ENCODE peak calls at places on chromosomes 16 and 17, in ten cellular contexts. G is spleen, B is psoas muscle, H is Caco-2, R is heart right ventricle, Q is MM.1S, W is mucosa of descending colon, C is foreskin keratinocyte, V is ascending aorta, M is right lobe of liver. S is an unnamed sample. For H3K4me1, the result is how much of the 10 kb centered on the place peaks cover.

GRCh38 chr17:63772801-63773271 is 561 bp downstream of the CCDC47 start:
- DNase-seq in G (no peak), B (no peak), H (no peak), R (no peak), Q (peak), W (peak), C (peak), V (no peak), M (no peak), S (no peak)

GRCh38 chr16:1526608-1527555 is 6.6 kb upstream of the TMEM204 start:
- DNase-seq in G (no peak), B (no peak), H (no peak), R (peak), Q (peak), W (no peak), C (no peak), V (no peak), M (no peak), S (no peak)

GRCh38 chr17:49035470-49036269 is 38.5 kb downstream of the IGF2BP1 start:
- DNase-seq in G (no peak), B (peak), H (peak), R (peak), Q (peak), W (peak), C (no peak), V (no peak), M (peak), S (no peak)

GRCh38 chr16:50526249-50526648 is 21.9 kb upstream of the NKD1 start:
- DNase-seq in G (peak), B (no peak), H (no peak), R (no peak), Q (no peak), W (no peak), C (no peak), V (peak), M (peak), S (no peak)

GRCh38 chr16:29765167-29766032 is 12.7 kb upstream of the ZG16 start:
- DNase-seq in G (no peak), B (no peak), H (peak), R (no peak), Q (no peak), W (peak), C (no peak), V (no peak), M (peak), S (peak)

GRCh38 chr16:70430667-70431536 is 8.0 kb downstream of the ST3GAL2 start:
- DNase-seq in G (peak), B (no peak), H (peak), R (no peak), Q (peak), W (peak), C (no peak), V (no peak), M (no peak), S (no peak)

GRCh38 chr17:58415371-58416055 is 1.8 kb downstream of the RNF43 start:
- DNase-seq in G (no peak), B (no peak), H (peak), R (peak), Q (no peak), W (peak), C (peak), V (no peak), M (peak), S (peak)

GRCh38 chr17:47836601-47837000 is 4.5 kb downstream of the SCRN2 start:
- DNase-seq in G (no peak), B (no peak), H (no peak), R (no peak), Q (no peak), W (no peak), C (no peak), V (no peak), M (no peak), S (no peak)

GRCh38 chr17:41498276-41498675 is 7.1 kb downstream of the KRT13 start:
- DNase-seq in G (no peak), B (no peak), H (no peak), R (no peak), Q (no peak), W (no peak), C (peak), V (no peak), M (no peak), S (no peak)

GRCh38 chr16:2592786-2593185 is 55.0 kb downstream of the PDPK1 start:
- DNase-seq in G (peak), B (peak), H (no peak), R (no peak), Q (no peak), W (no peak), C (no peak), V (no peak), M (no peak), S (no peak)

GRCh38 chr17:82400830-82401229 is 17.3 kb upstream of the HEXD start:
- DNase-seq in G (peak), B (no peak), H (no peak), R (peak), Q (peak), W (peak), C (no peak), V (no peak), M (no peak), S (no peak)

GRCh38 chr17:32486701-32487459 is at the start of gene CDK5R1:
- DNase-seq in G (peak), B (peak), H (peak), R (peak), Q (peak), W (peak), C (no peak), V (no peak), M (peak), S (peak)

GRCh38 chr17:60535382-60536279 is 9.6 kb upstream of the APPBP2 start:
- DNase-seq in G (no peak), B (no peak), H (no peak), R (no peak), Q (no peak), W (no peak), C (no peak), V (no peak), M (no peak), S (no peak)

GRCh38 chr16:8537691-8538342 is 52.5 kb downstream of the TMEM114 start:
- DNase-seq in G (no peak), B (no peak), H (no peak), R (no peak), Q (no peak), W (peak), C (no peak), V (no peak), M (no peak), S (no peak)

GRCh38 chr17:79803997-79804855 is 7.3 kb upstream of the CBX8 start:
- DNase-seq in G (no peak), B (no peak), H (peak), R (no peak), Q (no peak), W (no peak), C (no peak), V (no peak), M (no peak), S (no peak)

GRCh38 chr17:71792966-71793365 is 327.9 kb upstream of the SOX9 start:
- DNase-seq in G (no peak), B (no peak), H (no peak), R (no peak), Q (no peak), W (no peak), C (peak), V (no peak), M (no peak), S (no peak)

GRCh38 chr17:71099003-71099710 is 929.8 kb downstream of the KCNJ2 start:
- DNase-seq in G (no peak), B (no peak), H (no peak), R (no peak), Q (no peak), W (no peak), C (no peak), V (no peak), M (no peak), S (no peak)

GRCh38 chr17:83203073-83203471 is 123.7 kb downstream of the METRNL start:
- DNase-seq in G (peak), B (peak), H (no peak), R (peak), Q (no peak), W (peak), C (no peak), V (peak), M (peak), S (peak)

GRCh38 chr17:58532555-58532951 is 18.1 kb upstream of the MTMR4 start:
- DNase-seq in G (no peak), B (no peak), H (no peak), R (no peak), Q (no peak), W (no peak), C (no peak), V (no peak), M (no peak), S (no peak)

GRCh38 chr17:73538445-73538844 is 105.8 kb downstream of the SDK2 start:
- DNase-seq in G (no peak), B (no peak), H (no peak), R (no peak), Q (no peak), W (no peak), C (no peak), V (no peak), M (no peak), S (no peak)

GRCh38 chr17:34163681-34164080 is 91.4 kb upstream of the CCL2 start:
- DNase-seq in G (no peak), B (no peak), H (peak), R (no peak), Q (peak), W (no peak), C (no peak), V (no peak), M (no peak), S (no peak)

GRCh38 chr17:50539762-50540440 is 7.1 kb upstream of the SPATA20 start:
- DNase-seq in G (no peak), B (no peak), H (peak), R (no peak), Q (no peak), W (peak), C (peak), V (no peak), M (no peak), S (no peak)

GRCh38 chr17:40433551-40434384 is 9.5 kb upstream of the IGFBP4 start:
- DNase-seq in G (peak), B (no peak), H (peak), R (no peak), Q (no peak), W (no peak), C (no peak), V (peak), M (peak), S (no peak)
- H3K4me1 ChIP-seq in G (under half), B (under half), H (under half), R (under half), Q (under half), W (under half), C (under half), V (under half), M (under half), S (under half)

DNA sequence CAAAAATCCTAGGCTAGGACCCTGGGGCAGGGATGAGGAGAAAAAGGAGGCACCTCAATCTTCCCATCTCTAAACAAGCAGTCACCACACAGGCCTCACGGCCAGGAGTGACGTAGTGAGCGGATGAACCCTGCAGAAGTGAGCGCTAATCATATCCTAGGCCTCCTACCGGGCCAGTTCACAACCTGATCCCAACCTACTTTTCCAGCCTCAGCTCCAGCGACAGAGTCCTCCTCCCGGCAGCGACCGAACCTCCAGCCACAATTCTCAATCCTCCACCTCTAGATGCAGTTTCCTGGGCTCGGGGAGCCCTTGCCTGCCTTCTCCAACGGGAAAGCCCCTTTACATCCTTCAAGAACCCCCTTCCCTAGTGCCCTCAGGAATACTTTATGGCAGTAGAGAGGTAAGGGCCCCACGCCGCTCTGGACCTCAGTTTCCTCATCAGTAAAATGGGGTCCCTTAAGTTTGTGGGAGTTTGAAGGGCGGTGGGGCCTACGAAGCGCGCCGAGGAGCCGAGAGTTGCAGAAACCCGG is 1.4 kb downstream of the ZNF668 start:
- DNase-seq in G (no peak), B (peak), H (no peak), R (no peak), Q (peak), W (no peak), C (peak), V (peak), M (no peak), S (no peak)
- TF ChIP-seq CTCF in G (no peak), B (no peak), H (no peak), R (no peak), Q (no peak), W (no peak), C (no peak), V (no peak), M (no peak), S (no peak)

DNA sequence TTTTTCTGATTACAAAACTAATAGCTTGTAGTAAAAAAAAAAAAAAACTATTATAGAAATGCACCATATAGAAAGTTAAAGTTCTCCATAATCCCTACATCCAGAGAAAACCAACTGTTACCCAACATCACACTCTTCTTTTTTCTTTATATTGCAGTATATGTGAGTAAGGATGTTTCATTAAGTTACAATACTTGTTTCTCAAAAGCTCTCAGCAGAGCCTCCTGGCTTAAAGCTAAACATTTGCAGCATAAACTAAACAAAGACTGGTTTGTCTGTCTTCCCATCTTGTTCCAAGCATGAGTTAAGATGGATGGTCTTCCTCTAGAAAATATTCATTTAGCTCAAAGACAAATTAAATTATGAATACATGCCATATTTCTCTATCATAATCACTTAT is 25.2 kb downstream of the GRB2 start:
- DNase-seq in G (no peak), B (no peak), H (no peak), R (no peak), Q (no peak), W (no peak), C (no peak), V (no peak), M (no peak), S (no peak)
- H3K4me1 ChIP-seq in G (half or more), B (under half), H (under half), R (under half), Q (under half), W (under half), C (under half), V (under half), M (under half), S (under half)

DNA sequence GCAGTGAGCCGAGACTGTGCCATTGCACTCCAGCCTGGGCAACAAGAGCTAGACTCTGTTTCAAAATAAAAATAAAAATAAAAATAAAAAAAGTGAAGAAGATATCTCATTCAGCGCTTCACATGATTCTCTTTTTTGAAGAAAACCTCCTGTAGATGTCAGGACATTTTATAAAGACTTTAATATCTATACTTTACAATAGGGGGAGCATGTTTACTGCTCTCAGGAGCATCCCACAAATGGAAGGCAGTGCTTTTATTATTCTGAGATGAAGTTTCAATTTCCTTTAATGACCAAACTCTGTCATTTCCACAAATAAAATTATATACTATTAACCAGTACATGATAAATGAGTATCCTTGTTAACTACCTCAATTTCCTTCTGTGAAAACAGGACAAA is 118.7 kb upstream of the MYOCD start:
- DNase-seq in G (no peak), B (no peak), H (no peak), R (no peak), Q (no peak), W (no peak), C (no peak), V (no peak), M (no peak), S (no peak)
- TF ChIP-seq CTCF in G (no peak), B (no peak), H (no peak), R (peak), Q (no peak), W (no peak), C (peak), V (no peak), M (no peak), S (no peak)

DNA sequence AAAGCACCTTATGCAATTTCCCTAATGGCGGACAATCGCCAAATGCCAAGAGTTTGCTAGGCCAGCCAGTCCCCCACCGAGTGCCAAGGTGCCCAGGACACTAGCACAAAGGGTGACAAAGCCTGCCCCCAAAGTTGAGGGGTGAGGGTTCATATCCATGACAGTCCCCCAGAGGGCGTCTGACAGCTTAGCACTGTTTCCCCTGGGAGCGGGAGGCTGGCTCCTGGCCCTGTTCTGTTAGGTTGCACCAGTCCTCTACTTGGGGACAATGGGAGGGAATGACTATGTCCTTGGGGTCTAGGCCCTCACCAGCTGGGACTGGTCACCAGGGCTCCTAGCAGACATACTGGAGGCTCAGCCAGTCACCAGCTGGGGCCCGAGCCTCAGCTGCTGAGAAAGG is 66.9 kb downstream of the MYO18A start:
- DNase-seq in G (no peak), B (peak), H (no peak), R (no peak), Q (no peak), W (no peak), C (no peak), V (no peak), M (no peak), S (no peak)
- H3K4me1 ChIP-seq in G (under half), B (half or more), H (under half), R (under half), Q (under half), W (under half), C (under half), V (under half), M (under half), S (under half)

DNA sequence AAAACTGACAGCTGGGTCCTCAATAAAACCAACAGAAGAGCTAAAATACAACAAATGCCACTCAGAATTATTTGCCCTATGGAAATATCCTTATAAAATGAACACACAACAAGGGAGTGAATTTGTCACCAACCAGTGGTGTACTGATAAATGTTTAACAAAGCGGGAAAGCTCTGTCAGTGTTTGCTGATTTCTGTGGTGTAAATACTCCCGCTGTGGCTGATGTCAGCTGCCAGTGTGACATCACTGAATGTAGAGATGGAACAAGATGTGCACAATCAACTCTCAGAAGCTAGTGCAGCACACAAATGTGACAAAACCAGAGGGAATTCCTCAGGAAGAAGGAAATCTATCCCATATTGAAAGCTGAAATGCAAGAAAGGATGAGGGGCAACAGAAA is 51.8 kb downstream of the CDYL2 start:
- DNase-seq in G (no peak), B (no peak), H (no peak), R (no peak), Q (no peak), W (no peak), C (no peak), V (no peak), M (no peak), S (no peak)
- TF ChIP-seq CTCF in G (no peak), B (no peak), H (no peak), R (no peak), Q (no peak), W (no peak), C (no peak), V (no peak), M (no peak), S (no peak)

DNA sequence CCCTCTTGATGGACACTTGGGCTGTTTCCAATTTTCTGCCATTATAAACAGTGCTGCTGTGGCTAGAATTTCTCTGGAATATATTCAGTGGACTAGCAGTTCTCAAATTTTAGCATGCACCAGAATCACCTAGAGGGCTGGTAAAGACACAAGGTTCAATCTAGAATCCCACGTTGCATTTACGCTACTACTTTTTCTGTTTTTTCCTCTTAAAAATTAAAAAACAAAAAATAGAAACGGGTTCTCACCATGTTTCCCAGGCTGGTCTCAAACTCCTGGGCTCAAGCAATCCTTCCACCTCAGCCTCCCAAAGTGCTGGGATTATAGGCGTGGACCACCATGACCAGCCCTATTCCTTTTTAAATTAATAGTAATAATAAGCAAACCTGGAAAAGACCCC is 14.5 kb upstream of the PRM1 start:
- DNase-seq in G (no peak), B (no peak), H (no peak), R (no peak), Q (no peak), W (no peak), C (no peak), V (no peak), M (no peak), S (no peak)
- H3K4me1 ChIP-seq in G (under half), B (under half), H (under half), R (under half), Q (under half), W (under half), C (under half), V (under half), M (under half), S (under half)

GRCh38 chr17:1484586-1485310 is 7.7 kb downstream of the MYO1C start:
- DNase-seq in G (peak), B (peak), H (peak), R (peak), Q (peak), W (peak), C (no peak), V (peak), M (no peak), S (peak)
- TF ChIP-seq CTCF in G (peak), B (no peak), H (peak), R (no peak), Q (no peak), W (no peak), C (no peak), V (no peak), M (no peak), S (no peak)

GRCh38 chr17:81048827-81049371 is 13.9 kb downstream of the BAIAP2 start:
- DNase-seq in G (no peak), B (no peak), H (no peak), R (no peak), Q (no peak), W (no peak), C (no peak), V (no peak), M (no peak), S (no peak)

GRCh38 chr17:81049973-81050551 is 15.1 kb downstream of the BAIAP2 start:
- DNase-seq in G (no peak), B (peak), H (no peak), R (peak), Q (no peak), W (peak), C (peak), V (no peak), M (no peak), S (peak)

GRCh38 chr17:81050645-81051625 is 16.0 kb downstream of the BAIAP2 start:
- DNase-seq in G (no peak), B (no peak), H (no peak), R (no peak), Q (no peak), W (no peak), C (no peak), V (no peak), M (no peak), S (no peak)

GRCh38 chr17:81046770-81047359 is 11.9 kb downstream of the BAIAP2 start:
- DNase-seq in G (no peak), B (no peak), H (no peak), R (no peak), Q (no peak), W (no peak), C (no peak), V (no peak), M (no peak), S (no peak)

GRCh38 chr17:81049372-81049911 is 14.5 kb downstream of the BAIAP2 start:
- DNase-seq in G (no peak), B (no peak), H (no peak), R (no peak), Q (no peak), W (no peak), C (no peak), V (no peak), M (no peak), S (no peak)
- H3K4me1 ChIP-seq in G (half or more), B (under half), H (under half), R (half or more), Q (under half), W (under half), C (under half), V (under half), M (under half), S (under half)